ENCODE peak calls at places on chromosomes 12 and 14, in five cellular contexts. One of them, this sample, is unnamed.

GRCh38 chr14:94390372-94391086 is 2.1 kb upstream of the SERPINA1 start:
- DNase-seq in epithelial cell of esophagus: peak
- DNase-seq in endodermal cell: peak
- DNase-seq in dorsolateral prefrontal cortex: peak
- DNase-seq in WERI-Rb-1: no peak
- DNase-seq in this sample: no peak

GRCh38 chr12:2785017-2785416 is 9.8 kb upstream of the FKBP4 start:
- DNase-seq in epithelial cell of esophagus: no peak
- DNase-seq in endodermal cell: no peak
- DNase-seq in dorsolateral prefrontal cortex: no peak
- DNase-seq in WERI-Rb-1: no peak
- DNase-seq in this sample: no peak

GRCh38 chr12:128387811-128388422 is 120.9 kb downstream of the TMEM132C start:
- DNase-seq in epithelial cell of esophagus: no peak
- DNase-seq in endodermal cell: peak
- DNase-seq in dorsolateral prefrontal cortex: peak
- DNase-seq in WERI-Rb-1: peak
- DNase-seq in this sample: peak

GRCh38 chr14:101929096-101929495 is 35.3 kb upstream of the DYNC1H1 start:
- DNase-seq in epithelial cell of esophagus: no peak
- DNase-seq in endodermal cell: no peak
- DNase-seq in dorsolateral prefrontal cortex: no peak
- DNase-seq in WERI-Rb-1: no peak
- DNase-seq in this sample: no peak

GRCh38 chr14:95527392-95528002 is 7.4 kb upstream of the GLRX5 start:
- DNase-seq in epithelial cell of esophagus: peak
- DNase-seq in endodermal cell: no peak
- DNase-seq in dorsolateral prefrontal cortex: no peak
- DNase-seq in WERI-Rb-1: peak
- DNase-seq in this sample: no peak

GRCh38 chr12:3200779-3201738 is 123.9 kb downstream of the TSPAN9 start:
- DNase-seq in epithelial cell of esophagus: no peak
- DNase-seq in endodermal cell: peak
- DNase-seq in dorsolateral prefrontal cortex: no peak
- DNase-seq in WERI-Rb-1: no peak
- DNase-seq in this sample: no peak

GRCh38 chr12:4134434-4134762 is 139.2 kb upstream of the CCND2 start:
- DNase-seq in epithelial cell of esophagus: no peak
- DNase-seq in endodermal cell: peak
- DNase-seq in dorsolateral prefrontal cortex: no peak
- DNase-seq in WERI-Rb-1: no peak
- DNase-seq in this sample: no peak

GRCh38 chr14:105739331-105740102 is 213.1 kb downstream of the TMEM121 start:
- DNase-seq in epithelial cell of esophagus: no peak
- DNase-seq in endodermal cell: no peak
- DNase-seq in dorsolateral prefrontal cortex: no peak
- DNase-seq in WERI-Rb-1: no peak
- DNase-seq in this sample: no peak

GRCh38 chr14:75724414-75725204 is 63.6 kb downstream of the TTLL5 start:
- DNase-seq in epithelial cell of esophagus: no peak
- DNase-seq in endodermal cell: no peak
- DNase-seq in dorsolateral prefrontal cortex: no peak
- DNase-seq in WERI-Rb-1: no peak
- DNase-seq in this sample: no peak

GRCh38 chr12:16417058-16417457 is 69.6 kb downstream of the MGST1 start:
- DNase-seq in epithelial cell of esophagus: no peak
- DNase-seq in endodermal cell: peak
- DNase-seq in dorsolateral prefrontal cortex: no peak
- DNase-seq in WERI-Rb-1: no peak
- DNase-seq in this sample: no peak

GRCh38 chr14:103905861-103906456 is 22.3 kb upstream of the TDRD9 start:
- DNase-seq in epithelial cell of esophagus: no peak
- DNase-seq in endodermal cell: peak
- DNase-seq in dorsolateral prefrontal cortex: no peak
- DNase-seq in WERI-Rb-1: no peak
- DNase-seq in this sample: no peak

GRCh38 chr14:73055251-73055650 is 3.1 kb upstream of the RBM25 start:
- DNase-seq in epithelial cell of esophagus: no peak
- DNase-seq in endodermal cell: no peak
- DNase-seq in dorsolateral prefrontal cortex: no peak
- DNase-seq in WERI-Rb-1: no peak
- DNase-seq in this sample: no peak

GRCh38 chr14:102898298-102898697 is 24.2 kb upstream of the AMN start:
- DNase-seq in epithelial cell of esophagus: no peak
- DNase-seq in endodermal cell: no peak
- DNase-seq in dorsolateral prefrontal cortex: no peak
- DNase-seq in WERI-Rb-1: no peak
- DNase-seq in this sample: no peak

GRCh38 chr14:99720941-99721791 is 37.1 kb downstream of the CYP46A1 start:
- DNase-seq in epithelial cell of esophagus: no peak
- DNase-seq in endodermal cell: peak
- DNase-seq in dorsolateral prefrontal cortex: no peak
- DNase-seq in WERI-Rb-1: no peak
- DNase-seq in this sample: no peak

GRCh38 chr12:6272300-6273208 is 37.9 kb upstream of the PLEKHG6 start:
- DNase-seq in epithelial cell of esophagus: peak
- DNase-seq in endodermal cell: peak
- DNase-seq in dorsolateral prefrontal cortex: no peak
- DNase-seq in WERI-Rb-1: no peak
- DNase-seq in this sample: no peak

GRCh38 chr14:79972230-79972629 is 239.1 kb downstream of the DIO2 start:
- DNase-seq in epithelial cell of esophagus: no peak
- DNase-seq in endodermal cell: no peak
- DNase-seq in dorsolateral prefrontal cortex: no peak
- DNase-seq in WERI-Rb-1: no peak
- DNase-seq in this sample: no peak

GRCh38 chr12:27869567-27869966 is 89.5 kb upstream of the MANSC4 start:
- DNase-seq in epithelial cell of esophagus: no peak
- DNase-seq in endodermal cell: no peak
- DNase-seq in dorsolateral prefrontal cortex: no peak
- DNase-seq in WERI-Rb-1: peak
- DNase-seq in this sample: no peak

GRCh38 chr14:75990297-75990696 is 4.7 kb downstream of the IFT43 start:
- DNase-seq in epithelial cell of esophagus: no peak
- DNase-seq in endodermal cell: no peak
- DNase-seq in dorsolateral prefrontal cortex: no peak
- DNase-seq in WERI-Rb-1: no peak
- DNase-seq in this sample: no peak

GRCh38 chr12:68557011-68557715 is 53.5 kb upstream of the RAP1B start:
- DNase-seq in epithelial cell of esophagus: peak
- DNase-seq in endodermal cell: no peak
- DNase-seq in dorsolateral prefrontal cortex: no peak
- DNase-seq in WERI-Rb-1: no peak
- DNase-seq in this sample: no peak

GRCh38 chr14:92613008-92613658 is 99.6 kb downstream of the RIN3 start:
- DNase-seq in epithelial cell of esophagus: peak
- DNase-seq in endodermal cell: peak
- DNase-seq in dorsolateral prefrontal cortex: no peak
- DNase-seq in WERI-Rb-1: peak
- DNase-seq in this sample: no peak

GRCh38 chr12:100574262-100575074 is 984 bp downstream of the GAS2L3 start:
- DNase-seq in epithelial cell of esophagus: peak
- DNase-seq in endodermal cell: peak
- DNase-seq in dorsolateral prefrontal cortex: no peak
- DNase-seq in WERI-Rb-1: no peak
- DNase-seq in this sample: no peak

GRCh38 chr12:51217968-51218606 is at the start of gene POU6F1:
- DNase-seq in epithelial cell of esophagus: peak
- DNase-seq in endodermal cell: peak
- DNase-seq in dorsolateral prefrontal cortex: peak
- DNase-seq in WERI-Rb-1: peak
- DNase-seq in this sample: peak

GRCh38 chr14:24334431-24335271 is at the start of gene ADCY4:
- DNase-seq in epithelial cell of esophagus: no peak
- DNase-seq in endodermal cell: peak
- DNase-seq in dorsolateral prefrontal cortex: no peak
- DNase-seq in WERI-Rb-1: no peak
- DNase-seq in this sample: no peak

GRCh38 chr14:100534528-100535286 is 52.5 kb downstream of the BEGAIN start:
- DNase-seq in epithelial cell of esophagus: no peak
- DNase-seq in endodermal cell: peak
- DNase-seq in dorsolateral prefrontal cortex: peak
- DNase-seq in WERI-Rb-1: peak
- DNase-seq in this sample: no peak

GRCh38 chr14:63908667-63909264 is 56.0 kb downstream of the SYNE2 start:
- DNase-seq in epithelial cell of esophagus: no peak
- DNase-seq in endodermal cell: no peak
- DNase-seq in dorsolateral prefrontal cortex: no peak
- DNase-seq in WERI-Rb-1: no peak
- DNase-seq in this sample: no peak

GRCh38 chr12:54173066-54173726 is 15.6 kb downstream of the SMUG1 start:
- DNase-seq in epithelial cell of esophagus: peak
- DNase-seq in endodermal cell: peak
- DNase-seq in dorsolateral prefrontal cortex: peak
- DNase-seq in WERI-Rb-1: peak
- DNase-seq in this sample: no peak

GRCh38 chr12:29521951-29522350 is 24.5 kb upstream of the OVCH1 start:
- DNase-seq in epithelial cell of esophagus: peak
- DNase-seq in endodermal cell: no peak
- DNase-seq in dorsolateral prefrontal cortex: no peak
- DNase-seq in WERI-Rb-1: no peak
- DNase-seq in this sample: no peak

GRCh38 chr14:91892918-91893527 is 25.7 kb upstream of the TC2N start:
- DNase-seq in epithelial cell of esophagus: no peak
- DNase-seq in endodermal cell: peak
- DNase-seq in dorsolateral prefrontal cortex: no peak
- DNase-seq in WERI-Rb-1: peak
- DNase-seq in this sample: no peak

GRCh38 chr12:116726749-116727148 is 11.1 kb downstream of the SPRING1 start:
- DNase-seq in epithelial cell of esophagus: no peak
- DNase-seq in endodermal cell: peak
- DNase-seq in dorsolateral prefrontal cortex: no peak
- DNase-seq in WERI-Rb-1: no peak
- DNase-seq in this sample: no peak

GRCh38 chr12:18967814-18968213 is 161.7 kb upstream of the PLEKHA5 start:
- DNase-seq in epithelial cell of esophagus: no peak
- DNase-seq in endodermal cell: no peak
- DNase-seq in dorsolateral prefrontal cortex: no peak
- DNase-seq in WERI-Rb-1: peak
- DNase-seq in this sample: no peak

GRCh38 chr12:66516133-66516532 is 162.7 kb downstream of the GRIP1 start:
- DNase-seq in epithelial cell of esophagus: no peak
- DNase-seq in endodermal cell: no peak
- DNase-seq in dorsolateral prefrontal cortex: no peak
- DNase-seq in WERI-Rb-1: no peak
- DNase-seq in this sample: no peak

DNA sequence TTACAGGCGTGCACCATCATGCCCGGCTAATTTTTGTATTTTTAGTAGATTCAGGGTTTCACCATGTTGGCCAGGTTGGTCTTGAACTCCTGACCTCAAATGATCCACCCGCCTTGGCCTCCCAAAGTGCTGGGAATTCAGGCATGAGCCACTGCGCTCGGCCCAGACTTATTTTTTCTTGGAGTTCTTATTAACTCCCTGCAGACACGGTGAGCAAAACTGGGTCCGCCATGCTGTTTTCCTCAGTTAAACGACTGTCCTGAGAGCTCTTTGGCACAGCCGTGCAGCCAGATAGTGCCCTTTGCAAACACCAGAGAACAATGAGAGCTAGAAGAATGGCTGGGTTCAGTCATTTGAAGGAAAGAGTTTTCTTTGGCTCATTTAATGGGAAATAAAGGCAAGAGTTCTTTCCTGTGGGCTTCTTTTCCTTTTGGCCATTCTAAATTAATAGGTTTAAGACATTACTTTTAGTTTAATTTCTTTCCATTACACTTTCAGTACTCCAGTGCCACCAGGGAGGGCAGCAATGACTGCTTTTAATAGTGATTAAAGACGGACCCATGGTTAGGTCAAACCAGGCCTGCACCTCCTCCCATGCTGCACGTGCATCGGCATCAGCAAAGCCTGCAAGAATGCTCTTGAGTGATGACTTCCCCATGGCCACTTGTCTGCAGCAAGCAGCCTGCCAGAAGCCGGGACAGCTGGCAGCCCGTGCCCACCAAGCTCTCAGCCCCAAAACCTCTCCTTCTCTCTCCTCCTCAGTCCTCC is 60.7 kb downstream of the VCPKMT start:
- DNase-seq in epithelial cell of esophagus: no peak
- DNase-seq in endodermal cell: no peak
- DNase-seq in dorsolateral prefrontal cortex: no peak
- DNase-seq in WERI-Rb-1: peak
- DNase-seq in this sample: no peak
- TF ChIP-seq CTCF in epithelial cell of esophagus: no peak
- TF ChIP-seq CTCF in endodermal cell: peak
- TF ChIP-seq CTCF in dorsolateral prefrontal cortex: no peak
- TF ChIP-seq CTCF in WERI-Rb-1: peak
- TF ChIP-seq CTCF in this sample: no peak

GRCh38 chr12:11805043-11805442 is 155.6 kb downstream of the ETV6 start:
- DNase-seq in epithelial cell of esophagus: no peak
- DNase-seq in endodermal cell: no peak
- DNase-seq in dorsolateral prefrontal cortex: no peak
- DNase-seq in WERI-Rb-1: no peak
- DNase-seq in this sample: no peak
- TF ChIP-seq CTCF in epithelial cell of esophagus: peak
- TF ChIP-seq CTCF in endodermal cell: peak
- TF ChIP-seq CTCF in dorsolateral prefrontal cortex: peak
- TF ChIP-seq CTCF in WERI-Rb-1: peak
- TF ChIP-seq CTCF in this sample: peak

GRCh38 chr14:50062438-50063039 is 53.8 kb downstream of the VCPKMT start:
- DNase-seq in epithelial cell of esophagus: peak
- DNase-seq in endodermal cell: peak
- DNase-seq in dorsolateral prefrontal cortex: no peak
- DNase-seq in WERI-Rb-1: peak
- DNase-seq in this sample: no peak
- TF ChIP-seq CTCF in epithelial cell of esophagus: no peak
- TF ChIP-seq CTCF in endodermal cell: no peak
- TF ChIP-seq CTCF in dorsolateral prefrontal cortex: no peak
- TF ChIP-seq CTCF in WERI-Rb-1: no peak
- TF ChIP-seq CTCF in this sample: no peak

DNA sequence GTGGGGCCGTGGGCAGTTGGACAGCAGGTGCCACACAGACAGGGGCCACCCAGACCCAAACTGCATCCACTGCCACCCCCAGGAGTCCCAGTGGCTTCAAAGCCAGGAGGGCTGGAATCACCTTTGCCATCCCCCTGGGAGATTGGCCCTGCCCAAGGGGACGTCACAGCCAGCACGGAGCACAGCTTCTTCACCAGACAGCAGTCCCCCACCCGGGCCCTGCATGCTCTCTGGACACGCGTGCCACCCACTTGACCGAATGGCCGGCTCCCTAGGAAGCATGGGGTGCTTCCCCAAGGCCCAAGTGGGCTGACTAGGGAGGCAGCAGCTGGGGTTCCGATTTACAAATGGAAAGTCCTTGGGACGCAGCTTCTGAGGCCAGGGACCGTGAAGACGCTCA is 17.3 kb downstream of the DHX37 start:
- DNase-seq in epithelial cell of esophagus: no peak
- DNase-seq in endodermal cell: no peak
- DNase-seq in dorsolateral prefrontal cortex: no peak
- DNase-seq in WERI-Rb-1: no peak
- DNase-seq in this sample: no peak
- TF ChIP-seq CTCF in epithelial cell of esophagus: no peak
- TF ChIP-seq CTCF in endodermal cell: no peak
- TF ChIP-seq CTCF in dorsolateral prefrontal cortex: no peak
- TF ChIP-seq CTCF in WERI-Rb-1: no peak
- TF ChIP-seq CTCF in this sample: no peak

GRCh38 chr12:39375206-39375808 is 67.6 kb downstream of the KIF21A start:
- DNase-seq in epithelial cell of esophagus: no peak
- DNase-seq in endodermal cell: peak
- DNase-seq in dorsolateral prefrontal cortex: no peak
- DNase-seq in WERI-Rb-1: peak
- DNase-seq in this sample: no peak
- TF ChIP-seq CTCF in epithelial cell of esophagus: no peak
- TF ChIP-seq CTCF in endodermal cell: peak
- TF ChIP-seq CTCF in dorsolateral prefrontal cortex: no peak
- TF ChIP-seq CTCF in WERI-Rb-1: peak
- TF ChIP-seq CTCF in this sample: no peak

This sample was measured in D721Med.